ENCODE peak calls at places on chromosome 12, in ten cellular contexts. X, R, P, G, S, K, U, H, C and L are unnamed samples.

GRCh38 chr12:53381739-53382630 is 2.0 kb downstream of the SP1 start:
- DNase-seq in R (peak), K (peak), C (no peak), X (peak), U (peak), P (no peak), H (peak), S (peak), G (peak), L (peak)

GRCh38 chr12:98814254-98814653 is 169.2 kb downstream of the APAF1 start:
- DNase-seq in H (no peak), S (no peak), K (no peak), P (no peak), C (no peak), R (no peak), U (no peak), G (no peak), X (peak), L (no peak)

GRCh38 chr12:54338682-54339296 is 13.9 kb downstream of the COPZ1 start:
- DNase-seq in R (no peak), S (no peak), C (no peak), X (no peak), U (no peak), P (no peak), H (no peak), G (no peak), K (no peak), L (no peak)

GRCh38 chr12:38332814-38333213 is 16.2 kb downstream of the ALG10B start:
- DNase-seq in K (no peak), S (no peak), P (no peak), U (no peak), C (no peak), G (no peak), X (no peak), R (no peak), H (no peak), L (no peak)

GRCh38 chr12:85157023-85157626 is 121.0 kb downstream of the LRRIQ1 start:
- DNase-seq in U (no peak), H (no peak), P (no peak), X (peak), G (no peak), K (no peak), R (no peak), S (no peak), C (no peak), L (no peak)

GRCh38 chr12:116360579-116361403 is 83.3 kb upstream of the MED13L start:
- DNase-seq in X (no peak), U (no peak), G (peak), S (no peak), P (no peak), C (no peak), K (no peak), H (no peak), R (no peak), L (no peak)

GRCh38 chr12:123595729-123596128 is 6.2 kb upstream of the DDX55 start:
- DNase-seq in C (no peak), R (no peak), G (no peak), P (no peak), S (peak), U (no peak), H (no peak), K (no peak), X (no peak), L (no peak)

GRCh38 chr12:80490329-80490728 is 46.3 kb downstream of the PTPRQ start:
- DNase-seq in G (no peak), P (no peak), C (no peak), K (no peak), H (no peak), U (no peak), R (no peak), X (no peak), S (no peak), L (no peak)

GRCh38 chr12:6833189-6833890 is 5.1 kb downstream of the P3H3 start:
- DNase-seq in X (no peak), S (no peak), C (no peak), H (no peak), K (no peak), G (no peak), R (no peak), U (no peak), P (no peak), L (no peak)

GRCh38 chr12:81564237-81564636 is 194.9 kb downstream of the PPFIA2 start:
- DNase-seq in P (no peak), X (no peak), G (no peak), R (no peak), K (no peak), C (no peak), U (no peak), H (no peak), S (no peak), L (no peak)

GRCh38 chr12:112948806-112949205 is 10.5 kb downstream of the OAS3 start:
- DNase-seq in X (no peak), H (no peak), G (no peak), K (no peak), U (no peak), C (no peak), R (no peak), P (no peak), S (no peak), L (no peak)

GRCh38 chr12:67517181-67517887 is 131.2 kb upstream of the DYRK2 start:
- DNase-seq in S (no peak), C (peak), X (no peak), K (peak), P (peak), H (peak), U (peak), R (no peak), G (no peak), L (peak)

GRCh38 chr12:88291498-88292131 is 149.5 kb downstream of the TMTC3 start:
- DNase-seq in H (no peak), K (no peak), G (no peak), C (no peak), U (no peak), R (no peak), X (peak), S (no peak), P (no peak), L (no peak)

GRCh38 chr12:67468549-67469245 is 179.8 kb upstream of the DYRK2 start:
- DNase-seq in X (no peak), S (no peak), R (no peak), C (no peak), H (no peak), G (no peak), K (no peak), P (no peak), U (no peak), L (no peak)

GRCh38 chr12:117692512-117692911 is 276.3 kb downstream of the KSR2 start:
- DNase-seq in P (no peak), K (no peak), G (no peak), U (no peak), X (no peak), R (no peak), H (no peak), C (no peak), S (no peak), L (no peak)

GRCh38 chr12:124566181-124567034 is 1.0 kb downstream of the NCOR2 start:
- DNase-seq in C (peak), H (peak), K (peak), S (peak), R (peak), X (peak), P (peak), U (peak), G (peak), L (peak)

GRCh38 chr12:46369095-46369473 is 3.5 kb downstream of the SLC38A2 start:
- DNase-seq in P (no peak), G (no peak), C (no peak), S (no peak), U (no peak), K (no peak), R (no peak), H (no peak), X (no peak), L (no peak)

GRCh38 chr12:105729372-105729771 is 398.9 kb downstream of the C12orf75 start:
- DNase-seq in U (no peak), C (no peak), X (no peak), K (no peak), H (no peak), G (no peak), S (no peak), P (no peak), R (no peak), L (no peak)

GRCh38 chr12:1839956-1840550 is 19.7 kb downstream of the LRTM2 start:
- DNase-seq in C (no peak), X (no peak), U (no peak), K (no peak), G (no peak), R (no peak), S (peak), P (no peak), H (no peak), L (no peak)

GRCh38 chr12:66107451-66107915 is 23.1 kb downstream of the LLPH start:
- DNase-seq in R (peak), S (peak), H (peak), X (peak), U (peak), C (no peak), P (peak), G (peak), K (peak), L (peak)

GRCh38 chr12:110269622-110270124 is 11.4 kb upstream of the ATP2A2 start:
- DNase-seq in U (peak), S (no peak), C (no peak), H (no peak), X (peak), R (no peak), P (no peak), K (no peak), G (peak), L (no peak)

GRCh38 chr12:75964150-75964549 is 67.4 kb downstream of the PHLDA1 start:
- DNase-seq in C (no peak), S (no peak), K (peak), X (no peak), U (no peak), H (peak), G (peak), P (no peak), R (no peak), L (no peak)

GRCh38 chr12:67766370-67766769 is 117.8 kb downstream of the DYRK2 start:
- DNase-seq in X (no peak), H (no peak), K (no peak), U (no peak), C (no peak), P (no peak), S (no peak), G (no peak), R (no peak), L (no peak)

GRCh38 chr12:110906985-110907384 is 13.4 kb downstream of the MYL2 start:
- DNase-seq in P (no peak), U (no peak), G (no peak), K (no peak), R (no peak), X (no peak), H (no peak), S (no peak), C (no peak), L (no peak)

GRCh38 chr12:28569698-28570411 is 379.6 kb downstream of the CCDC91 start:
- DNase-seq in P (no peak), K (no peak), H (no peak), R (no peak), C (no peak), S (no peak), G (peak), X (peak), U (peak), L (no peak)

GRCh38 chr12:67792185-67792584 is 143.6 kb downstream of the DYRK2 start:
- DNase-seq in R (peak), S (no peak), C (no peak), P (no peak), X (no peak), H (no peak), K (no peak), U (no peak), G (no peak), L (no peak)

GRCh38 chr12:49369723-49370145 is 2.5 kb downstream of the SPATS2 start:
- DNase-seq in U (no peak), R (no peak), C (no peak), X (peak), S (no peak), K (peak), G (peak), H (peak), P (no peak), L (no peak)

GRCh38 chr12:109134186-109134917 is 18.0 kb downstream of the ACACB start:
- DNase-seq in C (no peak), U (peak), P (peak), R (peak), S (peak), X (no peak), K (peak), H (no peak), G (peak), L (no peak)

GRCh38 chr12:85441740-85442139 is 161.7 kb downstream of the ALX1 start:
- DNase-seq in U (no peak), C (no peak), X (peak), H (no peak), K (no peak), G (no peak), S (no peak), R (no peak), P (peak), L (no peak)

GRCh38 chr12:5377997-5378596 is 53.8 kb upstream of the NTF3 start:
- DNase-seq in G (no peak), K (no peak), H (peak), R (no peak), P (no peak), C (no peak), U (peak), S (no peak), X (no peak), L (peak)

GRCh38 chr12:101698782-101699347 is 1.4 kb downstream of the CHPT1 start:
- DNase-seq in K (no peak), P (no peak), R (no peak), G (peak), U (no peak), C (no peak), H (no peak), S (no peak), X (no peak), L (no peak)

GRCh38 chr12:12267801-12268200 is 957 bp upstream of the LRP6 start:
- DNase-seq in R (no peak), U (no peak), X (no peak), S (no peak), C (no peak), K (no peak), G (peak), P (no peak), H (no peak), L (no peak)

GRCh38 chr12:12266389-12266872 is 413 bp downstream of the LRP6 start:
- DNase-seq in U (no peak), H (peak), S (no peak), G (no peak), P (no peak), X (no peak), K (no peak), C (no peak), R (no peak), L (peak)

GRCh38 chr12:12265571-12266388 is 1.1 kb downstream of the LRP6 start:
- DNase-seq in X (peak), R (no peak), K (no peak), H (no peak), G (peak), S (no peak), C (no peak), U (no peak), P (no peak), L (peak)

GRCh38 chr12:12265035-12265434 is 1.8 kb downstream of the LRP6 start:
- DNase-seq in R (no peak), S (no peak), C (no peak), H (no peak), U (no peak), X (no peak), P (no peak), K (no peak), G (no peak), L (no peak)

DNA sequence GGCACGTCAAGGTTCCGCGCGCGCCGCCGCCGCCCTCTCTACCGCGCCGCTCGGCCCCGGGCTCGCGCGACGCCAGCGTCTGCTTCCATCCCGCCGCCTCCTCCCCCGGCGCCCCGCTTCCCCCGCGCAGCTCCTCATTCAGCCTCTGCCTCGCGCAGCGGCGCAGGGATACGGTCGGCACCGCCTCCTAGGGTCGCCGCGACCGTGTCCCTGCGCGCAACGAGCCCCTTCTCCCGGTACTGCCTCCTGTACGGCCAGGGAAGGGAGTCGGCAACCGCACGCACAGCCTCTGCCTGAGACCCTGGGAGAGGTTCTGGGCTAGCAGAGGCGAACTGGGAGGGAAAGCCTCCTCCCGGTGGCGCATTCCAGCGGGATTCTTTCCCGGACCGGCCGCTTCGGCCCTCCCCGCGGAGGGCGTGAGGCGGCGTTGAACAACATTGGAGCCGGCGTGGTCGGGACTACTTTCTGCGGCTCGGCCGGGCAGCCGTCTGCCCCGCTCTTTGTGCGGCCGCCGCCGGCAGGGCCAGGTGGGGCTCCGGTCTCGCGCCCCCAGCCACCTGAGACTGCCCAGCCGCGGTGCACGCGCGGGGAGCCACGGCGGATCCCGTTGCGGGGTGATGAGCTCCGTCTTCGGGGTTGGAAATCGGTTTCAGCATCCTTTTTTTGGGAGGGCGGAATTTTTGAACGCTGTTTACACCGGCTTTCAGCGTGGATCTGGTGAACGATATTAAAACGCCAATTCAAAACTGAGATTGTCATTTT is at the start of gene LRP6:
- DNase-seq in K (peak), P (peak), U (peak), G (peak), C (peak), H (peak), S (peak), X (peak), R (peak), L (peak)
- TF ChIP-seq POLR2A in K (no peak), P (peak), U (peak), G (peak), C (peak), H (peak), S (peak), X (peak), R (peak), L (peak)

DNA sequence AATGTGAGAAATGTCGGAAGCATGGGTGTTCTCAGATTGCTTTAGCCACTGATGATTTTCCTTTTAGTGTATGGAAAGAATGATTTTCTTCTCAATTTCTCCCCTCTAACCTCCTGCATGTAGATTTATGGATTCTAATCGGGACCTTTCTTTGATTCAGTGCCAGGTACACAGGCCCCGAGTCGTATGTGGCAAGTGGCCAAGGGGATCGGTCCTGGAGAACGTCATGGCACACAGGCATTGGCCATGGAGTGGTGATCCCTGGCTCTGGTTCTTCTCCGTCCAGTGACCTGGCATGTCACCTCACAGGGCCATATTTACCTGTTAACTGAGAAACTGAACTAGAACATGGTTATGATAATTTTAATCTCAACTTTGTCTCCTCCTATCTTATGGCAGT is 58.1 kb downstream of the ETV6 start:
- DNase-seq in C (no peak), U (peak), P (no peak), R (no peak), K (peak), S (no peak), H (peak), X (no peak), G (no peak), L (no peak)
- H3K27ac ChIP-seq in C (peak), U (peak), P (no peak), R (no peak), K (peak), S (peak), H (peak), X (no peak), G (no peak), L (peak)

GRCh38 chr12:30696486-30696885 is 817 bp upstream of the IPO8 start:
- DNase-seq in H (no peak), R (peak), S (no peak), X (no peak), G (no peak), P (no peak), C (no peak), U (no peak), K (no peak), L (no peak)
- TF ChIP-seq POLR2AphosphoS5 in H (no peak), R (no peak), S (no peak), X (no peak), G (no peak), P (no peak), C (no peak), U (no peak), K (no peak), L (no peak)

GRCh38 chr12:94280063-94280462 is 131.7 kb downstream of the PLXNC1 start:
- DNase-seq in G (no peak), X (no peak), K (no peak), U (no peak), H (no peak), P (no peak), R (no peak), C (no peak), S (no peak), L (no peak)
- TF ChIP-seq POLR2A in G (no peak), X (no peak), K (no peak), U (no peak), H (no peak), P (no peak), R (no peak), C (no peak), S (no peak), L (no peak)

DNA sequence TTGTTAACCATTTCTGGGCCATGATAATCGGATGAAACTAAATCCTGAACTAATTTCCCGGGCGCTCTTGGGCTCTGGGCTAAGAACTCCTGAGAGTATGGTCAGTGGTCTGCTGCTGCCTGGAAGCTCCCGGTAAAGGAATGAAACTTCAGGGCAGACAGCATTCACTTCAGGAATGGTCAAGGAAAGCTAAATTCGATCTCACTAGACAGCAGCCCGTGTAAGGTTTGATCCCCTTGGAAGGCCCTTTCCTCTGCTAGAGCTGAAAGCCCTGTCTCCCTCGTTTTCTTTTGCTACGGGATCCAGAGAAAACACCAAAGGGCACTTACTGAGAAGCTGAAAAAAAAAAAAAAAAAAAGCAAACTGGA is 683 bp downstream of the ASB8 start:
- DNase-seq in K (no peak), H (no peak), P (no peak), X (no peak), G (no peak), S (no peak), U (no peak), C (no peak), R (peak), L (no peak)
- H3K27ac ChIP-seq in K (peak), H (peak), P (peak), X (no peak), G (peak), S (peak), U (peak), C (peak), R (no peak), L (peak)

GRCh38 chr12:10716704-10717315 is 6.3 kb downstream of the YBX3 start:
- DNase-seq in C (peak), S (peak), X (peak), K (peak), P (peak), G (no peak), R (no peak), U (peak), H (peak), L (peak)
- TF ChIP-seq POLR2AphosphoS5 in C (no peak), S (no peak), X (peak), K (peak), P (peak), G (no peak), R (no peak), U (no peak), H (peak), L (peak)